ENCODE peak calls at places on chromosomes 5 and 9, in seven cellular contexts. M, X, V, P, J, E and O are unnamed samples.

GRCh38 chr9:114687034-114687433 is 5.0 kb upstream of the TEX48 start:
- DNase-seq in M (no peak), X (no peak), V (no peak), P (no peak), J (peak; percentile 24), E (no peak), O (no peak)

GRCh38 chr9:134551657-134552348 is 89.8 kb upstream of the COL5A1 start:
- DNase-seq in M (peak; percentile 28), X (no peak), V (peak; percentile 93), P (peak; percentile 58), J (peak; percentile 93), E (no peak), O (no peak)

GRCh38 chr5:41558295-41558694 is 47.9 kb upstream of the PLCXD3 start:
- DNase-seq in M (no peak), X (no peak), V (no peak), P (no peak), J (no peak), E (no peak), O (no peak)

GRCh38 chr5:138905541-138905940 is 30.4 kb upstream of the LRRTM2 start:
- DNase-seq in M (no peak), X (no peak), V (no peak), P (no peak), J (peak; percentile 78), E (no peak), O (no peak)

GRCh38 chr5:159033351-159033657 is 66.4 kb downstream of the EBF1 start:
- DNase-seq in M (no peak), X (no peak), V (no peak), P (no peak), J (no peak), E (no peak), O (no peak)

GRCh38 chr5:153884266-153884957 is 154.3 kb downstream of the FAM114A2 start:
- DNase-seq in M (no peak), X (no peak), V (no peak), P (no peak), J (peak; percentile 13), E (peak; percentile 11), O (no peak)

GRCh38 chr5:134555889-134556311 is 30.4 kb downstream of the JADE2 start:
- DNase-seq in M (peak; percentile 42), X (no peak), V (peak; percentile 89), P (no peak), J (peak; percentile 60), E (peak; percentile 68), O (peak; percentile 73)

GRCh38 chr5:102628449-102629175 is 126.5 kb upstream of the PAM start:
- DNase-seq in M (no peak), X (no peak), V (no peak), P (no peak), J (peak; percentile 23), E (no peak), O (no peak)

GRCh38 chr9:136022731-136023400 is 61.7 kb upstream of the UBAC1 start:
- DNase-seq in M (peak; percentile 12), X (no peak), V (no peak), P (no peak), J (no peak), E (no peak), O (no peak)

GRCh38 chr9:136020206-136020605 is 59.0 kb upstream of the UBAC1 start:
- DNase-seq in M (peak; percentile 11), X (no peak), V (no peak), P (no peak), J (no peak), E (no peak), O (no peak)

GRCh38 chr9:136021891-136022681 is 60.9 kb upstream of the UBAC1 start:
- DNase-seq in M (peak; percentile 17), X (no peak), V (no peak), P (no peak), J (no peak), E (no peak), O (no peak)

GRCh38 chr9:136020671-136021070 is 59.5 kb upstream of the UBAC1 start:
- DNase-seq in M (peak; percentile 12), X (no peak), V (no peak), P (no peak), J (no peak), E (no peak), O (no peak)

GRCh38 chr9:136021171-136021890 is 60.2 kb upstream of the UBAC1 start:
- DNase-seq in M (peak; percentile 13), X (no peak), V (no peak), P (no peak), J (no peak), E (no peak), O (no peak)
- TF ChIP-seq CTCF in M (no peak), X (no peak), V (no peak), P (no peak), J (no peak), E (no peak), O (no peak)

GRCh38 chr5:149238540-149238939 is 33.1 kb upstream of the AFAP1L1 start:
- DNase-seq in M (no peak), X (no peak), V (no peak), P (no peak), J (peak; percentile 7), E (no peak), O (no peak)
- TF ChIP-seq CTCF in M (peak; percentile 20), X (no peak), V (no peak), P (peak; percentile 33), J (peak; percentile 41), E (peak; percentile 21), O (no peak)

GRCh38 chr9:136118367-136119258 is at the start of gene TMEM250:
- DNase-seq in M (peak; percentile 95), X (peak; percentile 69), V (peak; percentile 99), P (peak; percentile 94), J (peak; percentile 95), E (peak; percentile 98), O (peak; percentile 97)
- TF ChIP-seq CTCF in M (peak; percentile 40), X (no peak), V (no peak), P (no peak), J (peak; percentile 22), E (peak; percentile 35), O (peak; percentile 24)

GRCh38 chr9:130110166-130110565 is 56.5 kb downstream of the GPR107 start:
- DNase-seq in M (no peak), X (no peak), V (no peak), P (no peak), J (no peak), E (no peak), O (no peak)
- TF ChIP-seq CTCF in M (no peak), X (no peak), V (no peak), P (no peak), J (peak; percentile 28), E (peak; percentile 42), O (no peak)

DNA sequence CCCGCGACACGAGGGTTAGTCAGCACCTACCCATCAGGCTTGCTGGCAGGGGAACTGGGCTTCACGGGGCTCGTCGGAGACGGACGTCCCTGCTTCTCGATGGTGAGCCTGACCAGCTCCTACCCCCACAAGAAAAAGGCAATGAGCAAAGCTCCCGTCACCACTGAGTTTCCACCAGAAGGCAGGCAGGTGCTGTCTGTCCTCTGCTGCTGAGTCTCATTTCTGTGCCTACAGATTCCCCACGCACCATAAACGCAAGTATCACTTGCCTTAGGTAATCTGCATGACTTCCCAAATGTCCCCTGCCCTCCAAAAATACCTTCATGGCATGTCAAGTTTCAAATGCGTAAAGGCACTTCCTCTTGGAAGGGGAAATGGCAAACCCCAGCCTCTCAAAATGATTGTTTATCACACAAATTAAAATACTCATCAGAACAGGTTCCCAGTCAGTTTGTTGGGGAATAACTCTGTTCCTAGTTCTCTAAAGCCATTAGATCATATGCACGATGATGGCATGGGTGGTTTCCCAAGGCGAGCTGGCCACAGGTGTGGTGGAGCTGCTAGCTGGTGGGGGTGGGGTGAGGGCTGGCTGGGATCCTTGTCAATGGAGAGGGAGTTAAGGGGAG is 85.0 kb downstream of the PRRT1B start:
- DNase-seq in M (no peak), X (no peak), V (no peak), P (no peak), J (no peak), E (no peak), O (peak; percentile 76)
- TF ChIP-seq CTCF in M (no peak), X (no peak), V (no peak), P (no peak), J (no peak), E (no peak), O (peak; percentile 33)

DNA sequence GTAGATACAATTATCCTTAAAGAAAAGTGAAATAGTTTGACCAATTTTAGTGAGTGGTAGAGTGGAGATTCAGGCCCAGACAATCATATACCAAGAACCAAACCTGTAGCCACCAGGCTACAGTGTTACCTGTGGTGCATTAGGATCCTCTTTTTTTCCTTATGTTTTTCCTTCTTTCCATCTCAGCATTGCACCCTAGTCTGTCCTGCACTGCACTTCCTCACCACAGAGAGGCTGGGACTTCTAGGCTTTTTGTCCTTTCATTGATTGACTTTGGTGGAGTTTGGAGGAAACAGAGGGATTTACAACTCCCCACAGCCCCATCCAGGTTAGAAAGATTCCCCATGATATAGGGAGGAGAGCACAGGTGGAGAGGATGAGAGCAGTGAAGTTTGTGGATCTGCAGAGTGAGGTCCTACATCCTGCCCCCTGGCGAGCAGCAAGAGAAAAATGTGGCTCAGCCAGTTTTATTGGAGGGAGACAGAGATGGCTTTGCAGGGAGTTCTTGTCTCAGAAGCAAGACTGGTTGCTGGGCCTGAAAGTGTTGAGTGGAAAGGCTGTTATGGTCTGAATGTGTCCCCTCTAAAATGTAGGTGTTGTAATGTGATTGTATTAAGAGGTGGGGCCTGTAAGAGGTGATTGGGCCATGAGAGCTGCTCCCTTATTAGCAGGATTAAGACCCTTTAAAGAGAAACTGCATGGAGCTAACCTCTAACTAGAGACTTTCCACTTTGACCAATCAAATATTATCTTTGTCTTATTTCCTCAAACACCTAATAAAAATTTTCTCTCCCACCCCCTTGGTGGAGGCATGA is 36.2 kb downstream of the KIF4B start:
- DNase-seq in M (no peak), X (no peak), V (no peak), P (no peak), J (no peak), E (peak; percentile 41), O (no peak)
- TF ChIP-seq CTCF in M (peak; percentile 15), X (no peak), V (no peak), P (peak; percentile 13), J (peak; percentile 66), E (peak; percentile 45), O (peak; percentile 14)

DNA sequence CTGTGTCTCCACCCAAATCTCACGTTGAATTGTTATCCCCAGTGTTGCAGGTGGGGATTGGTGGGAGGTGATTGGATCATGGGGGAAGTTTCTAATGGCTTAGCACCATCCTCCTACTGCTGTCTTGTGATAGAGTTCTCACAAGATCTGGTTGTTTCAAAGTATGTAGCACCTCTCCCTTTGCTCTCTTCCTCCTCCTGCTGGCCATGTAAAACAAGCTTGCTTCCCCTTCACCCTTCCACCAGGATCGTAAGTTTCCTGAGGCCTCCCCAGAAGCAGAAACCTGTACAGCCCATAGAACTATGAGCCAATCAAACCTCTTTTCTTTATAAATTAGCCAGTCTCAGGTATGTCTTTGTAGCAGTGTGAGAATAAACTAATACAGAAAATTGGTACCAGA is 214.7 kb upstream of the C9orf72 start:
- DNase-seq in M (no peak), X (no peak), V (no peak), P (no peak), J (no peak), E (no peak), O (no peak)
- TF ChIP-seq CTCF in M (no peak), X (no peak), V (no peak), P (no peak), J (no peak), E (peak; percentile 33), O (no peak)